ENCODE peak calls at places on chromosomes 2 and 18, in eight cellular contexts. One of them, this sample, is unnamed.

GRCh38 chr18:22765889-22766288 is 167.2 kb upstream of the RBBP8 start:
- DNase-seq in cardiac muscle cell: peak; percentile 21
- DNase-seq in astrocyte: peak; percentile 5
- DNase-seq in fibroblast of pulmonary artery: no peak
- DNase-seq in psoas muscle: no peak
- DNase-seq in cardiac fibroblast: no peak
- DNase-seq in gastrocnemius medialis: no peak
- DNase-seq in IMR-90: no peak
- DNase-seq in this sample: no peak

GRCh38 chr2:41867553-41867952 is 180.3 kb upstream of the PKDCC start:
- DNase-seq in gastrocnemius medialis: no peak
- DNase-seq in IMR-90: peak; percentile 4
- DNase-seq in fibroblast of pulmonary artery: no peak
- DNase-seq in astrocyte: no peak
- DNase-seq in cardiac muscle cell: peak; percentile 41
- DNase-seq in psoas muscle: no peak
- DNase-seq in cardiac fibroblast: no peak
- DNase-seq in this sample: no peak

GRCh38 chr2:33614190-33614589 is 15.1 kb upstream of the FAM98A start:
- DNase-seq in fibroblast of pulmonary artery: no peak
- DNase-seq in cardiac muscle cell: peak; percentile 39
- DNase-seq in astrocyte: no peak
- DNase-seq in gastrocnemius medialis: no peak
- DNase-seq in psoas muscle: no peak
- DNase-seq in IMR-90: no peak
- DNase-seq in cardiac fibroblast: no peak
- DNase-seq in this sample: no peak

GRCh38 chr2:236657801-236658200 is 88.2 kb downstream of the ACKR3 start:
- DNase-seq in cardiac muscle cell: no peak
- DNase-seq in IMR-90: no peak
- DNase-seq in astrocyte: peak; percentile 37
- DNase-seq in fibroblast of pulmonary artery: no peak
- DNase-seq in cardiac fibroblast: no peak
- DNase-seq in gastrocnemius medialis: no peak
- DNase-seq in psoas muscle: no peak
- DNase-seq in this sample: no peak

GRCh38 chr18:55607763-55608162 is 19.8 kb upstream of the TCF4 start:
- DNase-seq in cardiac muscle cell: no peak
- DNase-seq in astrocyte: no peak
- DNase-seq in gastrocnemius medialis: no peak
- DNase-seq in cardiac fibroblast: no peak
- DNase-seq in IMR-90: no peak
- DNase-seq in fibroblast of pulmonary artery: no peak
- DNase-seq in psoas muscle: no peak
- DNase-seq in this sample: no peak

GRCh38 chr2:109129356-109129920 is 433 bp downstream of the SH3RF3 start:
- DNase-seq in fibroblast of pulmonary artery: peak; percentile 38
- DNase-seq in cardiac muscle cell: peak; percentile 34
- DNase-seq in cardiac fibroblast: peak; percentile 42
- DNase-seq in gastrocnemius medialis: no peak
- DNase-seq in IMR-90: no peak
- DNase-seq in astrocyte: peak; percentile 21
- DNase-seq in psoas muscle: peak; percentile 51
- DNase-seq in this sample: peak; percentile 26

GRCh38 chr2:240879105-240879504 is 10.5 kb downstream of the AGXT start:
- DNase-seq in psoas muscle: no peak
- DNase-seq in IMR-90: no peak
- DNase-seq in cardiac fibroblast: no peak
- DNase-seq in gastrocnemius medialis: no peak
- DNase-seq in fibroblast of pulmonary artery: no peak
- DNase-seq in astrocyte: no peak
- DNase-seq in cardiac muscle cell: no peak
- DNase-seq in this sample: no peak

GRCh38 chr2:238947243-238947760 is 99.4 kb downstream of the TWIST2 start:
- DNase-seq in astrocyte: no peak
- DNase-seq in cardiac muscle cell: no peak
- DNase-seq in cardiac fibroblast: no peak
- DNase-seq in fibroblast of pulmonary artery: no peak
- DNase-seq in IMR-90: no peak
- DNase-seq in psoas muscle: no peak
- DNase-seq in gastrocnemius medialis: no peak
- DNase-seq in this sample: no peak

GRCh38 chr2:52918551-52918950 is 849.1 kb upstream of the CHAC2 start:
- DNase-seq in gastrocnemius medialis: no peak
- DNase-seq in psoas muscle: no peak
- DNase-seq in astrocyte: peak; percentile 58
- DNase-seq in fibroblast of pulmonary artery: peak; percentile 10
- DNase-seq in cardiac fibroblast: peak; percentile 44
- DNase-seq in IMR-90: peak; percentile 93
- DNase-seq in cardiac muscle cell: no peak
- DNase-seq in this sample: peak; percentile 3

GRCh38 chr2:60678551-60678950 is 77.5 kb upstream of the PAPOLG start:
- DNase-seq in gastrocnemius medialis: no peak
- DNase-seq in fibroblast of pulmonary artery: no peak
- DNase-seq in astrocyte: no peak
- DNase-seq in IMR-90: no peak
- DNase-seq in cardiac muscle cell: no peak
- DNase-seq in psoas muscle: no peak
- DNase-seq in cardiac fibroblast: no peak
- DNase-seq in this sample: no peak

GRCh38 chr2:126527836-126528490 is 128.0 kb upstream of the GYPC start:
- DNase-seq in gastrocnemius medialis: peak; percentile 37
- DNase-seq in cardiac fibroblast: peak; percentile 67
- DNase-seq in fibroblast of pulmonary artery: peak; percentile 79
- DNase-seq in IMR-90: peak; percentile 58
- DNase-seq in astrocyte: peak; percentile 1
- DNase-seq in cardiac muscle cell: peak; percentile 75
- DNase-seq in psoas muscle: peak; percentile 49
- DNase-seq in this sample: peak; percentile 55

GRCh38 chr2:135531231-135532197 is at the start of gene R3HDM1:
- DNase-seq in fibroblast of pulmonary artery: peak; percentile 100
- DNase-seq in cardiac muscle cell: peak; percentile 100
- DNase-seq in astrocyte: peak; percentile 100
- DNase-seq in gastrocnemius medialis: peak; percentile 100
- DNase-seq in IMR-90: peak; percentile 100
- DNase-seq in cardiac fibroblast: peak; percentile 100
- DNase-seq in psoas muscle: peak; percentile 96
- DNase-seq in this sample: peak; percentile 100

GRCh38 chr2:1653137-1653789 is 91.1 kb downstream of the PXDN start:
- DNase-seq in fibroblast of pulmonary artery: peak; percentile 97
- DNase-seq in IMR-90: peak; percentile 98
- DNase-seq in astrocyte: peak; percentile 99
- DNase-seq in gastrocnemius medialis: peak; percentile 36
- DNase-seq in cardiac muscle cell: peak; percentile 96
- DNase-seq in psoas muscle: peak; percentile 83
- DNase-seq in cardiac fibroblast: peak; percentile 100
- DNase-seq in this sample: peak; percentile 98

GRCh38 chr2:102110596-102111334 is 31.8 kb upstream of the IL1R1 start:
- DNase-seq in cardiac muscle cell: peak; percentile 23
- DNase-seq in gastrocnemius medialis: no peak
- DNase-seq in cardiac fibroblast: no peak
- DNase-seq in fibroblast of pulmonary artery: no peak
- DNase-seq in psoas muscle: no peak
- DNase-seq in IMR-90: no peak
- DNase-seq in astrocyte: no peak
- DNase-seq in this sample: no peak

GRCh38 chr2:209579236-209579749 is 155.4 kb downstream of the MAP2 start:
- DNase-seq in psoas muscle: no peak
- DNase-seq in cardiac fibroblast: peak; percentile 50
- DNase-seq in gastrocnemius medialis: no peak
- DNase-seq in cardiac muscle cell: peak; percentile 48
- DNase-seq in fibroblast of pulmonary artery: peak; percentile 23
- DNase-seq in IMR-90: no peak
- DNase-seq in astrocyte: peak; percentile 45
- DNase-seq in this sample: peak; percentile 35

GRCh38 chr18:63111549-63112402 is 207.8 kb downstream of the BCL2 start:
- DNase-seq in cardiac fibroblast: no peak
- DNase-seq in astrocyte: no peak
- DNase-seq in psoas muscle: peak; percentile 32
- DNase-seq in fibroblast of pulmonary artery: peak; percentile 20
- DNase-seq in gastrocnemius medialis: no peak
- DNase-seq in cardiac muscle cell: no peak
- DNase-seq in IMR-90: no peak
- DNase-seq in this sample: peak; percentile 15

GRCh38 chr2:36459725-36460137 is 104.2 kb downstream of the CRIM1 start:
- DNase-seq in IMR-90: peak; percentile 63
- DNase-seq in cardiac fibroblast: peak; percentile 71
- DNase-seq in psoas muscle: no peak
- DNase-seq in gastrocnemius medialis: no peak
- DNase-seq in cardiac muscle cell: peak; percentile 64
- DNase-seq in astrocyte: peak; percentile 54
- DNase-seq in fibroblast of pulmonary artery: peak; percentile 76
- DNase-seq in this sample: peak; percentile 59

GRCh38 chr2:3645745-3646389 is 12.1 kb upstream of the ALLC start:
- DNase-seq in cardiac fibroblast: no peak
- DNase-seq in psoas muscle: no peak
- DNase-seq in IMR-90: no peak
- DNase-seq in astrocyte: no peak
- DNase-seq in fibroblast of pulmonary artery: no peak
- DNase-seq in cardiac muscle cell: no peak
- DNase-seq in gastrocnemius medialis: no peak
- DNase-seq in this sample: no peak

GRCh38 chr2:201116115-201116958 is at the start of gene CFLAR:
- DNase-seq in fibroblast of pulmonary artery: peak; percentile 77
- DNase-seq in astrocyte: peak; percentile 70
- DNase-seq in IMR-90: peak; percentile 75
- DNase-seq in psoas muscle: peak; percentile 77
- DNase-seq in cardiac muscle cell: peak; percentile 75
- DNase-seq in gastrocnemius medialis: peak; percentile 83
- DNase-seq in cardiac fibroblast: peak; percentile 81
- DNase-seq in this sample: peak; percentile 75

GRCh38 chr2:12714391-12715221 is 2.1 kb upstream of the TRIB2 start:
- DNase-seq in cardiac muscle cell: peak; percentile 68
- DNase-seq in cardiac fibroblast: peak; percentile 73
- DNase-seq in astrocyte: peak; percentile 64
- DNase-seq in psoas muscle: no peak
- DNase-seq in IMR-90: peak; percentile 35
- DNase-seq in gastrocnemius medialis: no peak
- DNase-seq in fibroblast of pulmonary artery: peak; percentile 76
- DNase-seq in this sample: peak; percentile 61

GRCh38 chr2:212052412-212053159 is 486.0 kb downstream of the ERBB4 start:
- DNase-seq in gastrocnemius medialis: no peak
- DNase-seq in astrocyte: peak; percentile 84
- DNase-seq in psoas muscle: no peak
- DNase-seq in IMR-90: peak; percentile 94
- DNase-seq in fibroblast of pulmonary artery: peak; percentile 80
- DNase-seq in cardiac muscle cell: peak; percentile 54
- DNase-seq in cardiac fibroblast: peak; percentile 91
- DNase-seq in this sample: peak; percentile 66
- H3K4me3 ChIP-seq in gastrocnemius medialis: no peak overlapping the region
- H3K4me3 ChIP-seq in astrocyte: no peak overlapping the region
- H3K4me3 ChIP-seq in psoas muscle: no peak overlapping the region
- H3K4me3 ChIP-seq in IMR-90: no peak overlapping the region
- H3K4me3 ChIP-seq in fibroblast of pulmonary artery: no peak overlapping the region
- H3K4me3 ChIP-seq in cardiac muscle cell: no peak overlapping the region
- H3K4me3 ChIP-seq in cardiac fibroblast: no peak overlapping the region
- H3K4me3 ChIP-seq in this sample: no peak overlapping the region

GRCh38 chr2:47664817-47665216 is 118.1 kb upstream of the MSH6 start:
- DNase-seq in gastrocnemius medialis: no peak
- DNase-seq in cardiac fibroblast: peak; percentile 26
- DNase-seq in psoas muscle: no peak
- DNase-seq in cardiac muscle cell: peak; percentile 10
- DNase-seq in IMR-90: no peak
- DNase-seq in astrocyte: no peak
- DNase-seq in fibroblast of pulmonary artery: no peak
- DNase-seq in this sample: no peak
- TF ChIP-seq CTCF in gastrocnemius medialis: no peak
- TF ChIP-seq CTCF in cardiac fibroblast: peak; percentile 30
- TF ChIP-seq CTCF in psoas muscle: no peak
- TF ChIP-seq CTCF in cardiac muscle cell: peak; percentile 11
- TF ChIP-seq CTCF in IMR-90: no peak
- TF ChIP-seq CTCF in astrocyte: no peak
- TF ChIP-seq CTCF in fibroblast of pulmonary artery: no peak
- TF ChIP-seq CTCF in this sample: no peak

GRCh38 chr18:3294435-3295080 is 32.6 kb downstream of the MYL12B start:
- DNase-seq in fibroblast of pulmonary artery: peak; percentile 33
- DNase-seq in gastrocnemius medialis: no peak
- DNase-seq in cardiac muscle cell: no peak
- DNase-seq in psoas muscle: no peak
- DNase-seq in cardiac fibroblast: peak; percentile 75
- DNase-seq in astrocyte: peak; percentile 57
- DNase-seq in IMR-90: peak; percentile 92
- DNase-seq in this sample: peak; percentile 67

GRCh38 chr18:3293196-3293951 is 31.4 kb downstream of the MYL12B start:
- DNase-seq in astrocyte: no peak
- DNase-seq in IMR-90: no peak
- DNase-seq in psoas muscle: no peak
- DNase-seq in fibroblast of pulmonary artery: no peak
- DNase-seq in gastrocnemius medialis: no peak
- DNase-seq in cardiac muscle cell: no peak
- DNase-seq in cardiac fibroblast: no peak
- DNase-seq in this sample: peak; percentile 35

DNA sequence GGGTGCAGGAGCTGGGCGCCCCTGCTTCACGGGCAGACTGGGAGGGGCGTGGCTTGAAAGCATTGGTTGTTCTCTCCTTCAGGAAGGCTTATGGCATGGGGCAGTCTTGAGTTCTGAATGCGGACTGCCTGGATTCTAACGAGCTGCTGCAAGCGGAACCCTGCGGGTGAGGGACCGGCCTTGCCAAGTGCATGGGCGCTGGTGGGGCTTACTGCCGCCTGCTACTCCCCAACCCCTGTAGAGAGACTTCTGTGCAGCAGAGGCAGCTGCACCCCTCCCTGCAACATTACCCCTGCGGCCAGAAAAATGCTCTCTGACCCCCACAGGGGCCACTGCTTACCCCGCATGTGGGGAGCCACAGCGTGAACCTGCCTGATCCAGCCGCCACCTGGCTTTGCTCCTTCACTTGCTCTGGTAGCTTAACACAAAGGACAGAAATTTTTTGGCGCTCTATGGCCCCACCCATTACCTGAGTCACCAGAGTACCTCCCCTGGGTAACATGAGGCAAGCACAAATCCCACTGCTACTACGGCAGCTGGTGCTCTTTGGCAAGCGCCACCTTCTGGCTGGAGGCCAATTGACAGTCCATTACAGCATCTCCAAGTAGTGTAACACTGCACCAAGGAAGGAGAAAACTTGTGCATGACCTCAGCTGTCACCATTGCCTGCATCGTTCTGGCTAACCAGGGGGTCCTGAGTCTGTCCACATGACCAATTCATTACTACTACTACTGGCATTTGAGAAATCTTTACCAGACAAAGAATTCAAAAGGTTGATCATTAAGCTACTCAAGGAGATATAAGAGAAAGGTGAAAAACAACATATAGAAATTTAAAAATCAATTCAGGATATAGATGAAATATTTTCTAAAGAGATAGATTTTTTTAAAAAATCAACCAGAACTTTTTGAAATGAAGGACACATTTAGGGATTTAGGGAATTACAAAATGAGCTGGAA is 35.4 kb downstream of the MYL12B start:
- DNase-seq in psoas muscle: peak; percentile 85
- DNase-seq in cardiac fibroblast: peak; percentile 94
- DNase-seq in IMR-90: peak; percentile 86
- DNase-seq in cardiac muscle cell: peak; percentile 93
- DNase-seq in fibroblast of pulmonary artery: peak; percentile 88
- DNase-seq in gastrocnemius medialis: peak; percentile 64
- DNase-seq in astrocyte: peak; percentile 92
- DNase-seq in this sample: peak; percentile 90
- H3K4me3 ChIP-seq in psoas muscle: peak overlapping the region; percentile 58
- H3K4me3 ChIP-seq in cardiac fibroblast: peak overlapping the region; percentile 52
- H3K4me3 ChIP-seq in IMR-90: peak overlapping the region; percentile 15
- H3K4me3 ChIP-seq in cardiac muscle cell: peak overlapping the region; percentile 92
- H3K4me3 ChIP-seq in fibroblast of pulmonary artery: peak overlapping the region; percentile 59
- H3K4me3 ChIP-seq in gastrocnemius medialis: peak overlapping the region; percentile 46
- H3K4me3 ChIP-seq in astrocyte: peak overlapping the region; percentile 84
- H3K4me3 ChIP-seq in this sample: peak overlapping the region; percentile 71

GRCh38 chr2:151640087-151640486 is 94.2 kb downstream of the NEB start:
- DNase-seq in fibroblast of pulmonary artery: no peak
- DNase-seq in gastrocnemius medialis: no peak
- DNase-seq in psoas muscle: no peak
- DNase-seq in cardiac fibroblast: no peak
- DNase-seq in IMR-90: no peak
- DNase-seq in cardiac muscle cell: no peak
- DNase-seq in astrocyte: no peak
- DNase-seq in this sample: no peak
- TF ChIP-seq CTCF in fibroblast of pulmonary artery: no peak
- TF ChIP-seq CTCF in gastrocnemius medialis: peak; percentile 15
- TF ChIP-seq CTCF in psoas muscle: peak; percentile 5
- TF ChIP-seq CTCF in cardiac fibroblast: no peak
- TF ChIP-seq CTCF in IMR-90: no peak
- TF ChIP-seq CTCF in cardiac muscle cell: no peak
- TF ChIP-seq CTCF in astrocyte: no peak
- TF ChIP-seq CTCF in this sample: no peak